ENCODE peak calls at places on chromosome 3, in seven cellular contexts. P is psoas muscle, Y is suprapubic skin, Z is lower lobe of right lung, V is progenitor cell of endocrine pancreas, G is brain microvascular endothelial cell, C is tibial nerve. A is an unnamed sample.
A peak's percentile ranks its signal among the peaks of the same experiment; 100 is the strongest.

GRCh38 chr3:160771811-160772459 is 15.9 kb downstream of the PPM1L start:
- DNase-seq in V (no peak), Z (no peak), Y (no peak), P (no peak), C (no peak), G (no peak), A (no peak)

GRCh38 chr3:135944831-135945230 is 20.7 kb upstream of the PPP2R3A start:
- DNase-seq in V (no peak), Z (no peak), Y (no peak), C (no peak), P (no peak), G (peak; percentile 74), A (no peak)

GRCh38 chr3:127070776-127071175 is 87.9 kb downstream of the PLXNA1 start:
- DNase-seq in Y (peak; percentile 44), Z (peak; percentile 25), V (no peak), C (no peak), G (no peak), P (peak; percentile 6), A (no peak)

GRCh38 chr3:58679974-58680656 is 13.5 kb upstream of the FAM3D start:
- DNase-seq in V (no peak), G (no peak), C (no peak), Y (no peak), P (no peak), Z (no peak), A (no peak)

GRCh38 chr3:123750659-123751420 is 133.3 kb downstream of the MYLK start:
- DNase-seq in Z (no peak), G (peak; percentile 71), C (no peak), Y (no peak), V (no peak), P (no peak), A (no peak)

GRCh38 chr3:177295116-177295515 is 97.8 kb upstream of the TBL1XR1 start:
- DNase-seq in G (no peak), Y (no peak), Z (no peak), C (no peak), P (no peak), V (no peak), A (no peak)

GRCh38 chr3:12194669-12195161 is 36.0 kb upstream of the TIMP4 start:
- DNase-seq in G (no peak), Y (no peak), P (no peak), Z (no peak), C (no peak), V (no peak), A (no peak)

GRCh38 chr3:56323986-56324420 is 144.3 kb downstream of the ERC2 start:
- DNase-seq in V (no peak), Y (no peak), P (no peak), Z (no peak), C (no peak), G (peak; percentile 81), A (no peak)

GRCh38 chr3:105187340-105187739 is 179.4 kb upstream of the ALCAM start:
- DNase-seq in Z (no peak), C (no peak), G (no peak), P (no peak), V (no peak), Y (no peak), A (no peak)

GRCh38 chr3:127639173-127640030 is 10.4 kb downstream of the PODXL2 start:
- DNase-seq in C (no peak), P (no peak), Z (no peak), Y (no peak), V (no peak), G (peak; percentile 55), A (no peak)

GRCh38 chr3:10744098-10744465 is 71.9 kb upstream of the SLC6A11 start:
- DNase-seq in C (no peak), V (no peak), Z (no peak), Y (no peak), P (no peak), G (no peak), A (no peak)

GRCh38 chr3:13708871-13709595 is 160.1 kb downstream of the FBLN2 start:
- DNase-seq in C (no peak), P (no peak), Y (peak; percentile 17), G (no peak), V (peak; percentile 3), Z (no peak), A (no peak)

GRCh38 chr3:147655236-147655635 is 246.1 kb downstream of the ZIC1 start:
- DNase-seq in C (no peak), G (peak; percentile 28), Y (no peak), Z (no peak), P (no peak), V (no peak), A (no peak)

GRCh38 chr3:114362815-114363214 is 69.0 kb downstream of the TIGIT start:
- DNase-seq in C (no peak), V (no peak), P (no peak), G (no peak), Y (no peak), Z (no peak), A (no peak)

GRCh38 chr3:9147215-9147895 is 102.1 kb downstream of the SRGAP3 start:
- DNase-seq in Z (no peak), G (no peak), Y (peak; percentile 59), P (no peak), V (no peak), C (no peak), A (no peak)

GRCh38 chr3:128448491-128448890 is 18.2 kb downstream of the DNAJB8 start:
- DNase-seq in P (no peak), G (no peak), C (no peak), Z (no peak), V (no peak), Y (no peak), A (no peak)

GRCh38 chr3:64668582-64669510 is 19.0 kb downstream of the ADAMTS9 start:
- DNase-seq in P (no peak), C (no peak), V (no peak), Z (no peak), Y (no peak), G (no peak), A (no peak)

GRCh38 chr3:41900265-41900664 is 61.6 kb downstream of the ULK4 start:
- DNase-seq in Y (no peak), P (no peak), V (no peak), G (peak; percentile 24), Z (no peak), C (no peak), A (no peak)

GRCh38 chr3:30310251-30310954 is 296.0 kb upstream of the TGFBR2 start:
- DNase-seq in C (no peak), Y (no peak), P (no peak), V (no peak), G (no peak), Z (no peak), A (no peak)

GRCh38 chr3:75075158-75075557 is 460.7 kb upstream of the CNTN3 start:
- DNase-seq in Y (no peak), V (no peak), Z (no peak), G (no peak), P (no peak), C (no peak), A (no peak)

GRCh38 chr3:54304867-54305266 is 182.5 kb downstream of the CACNA2D3 start:
- DNase-seq in Z (no peak), C (no peak), V (no peak), P (no peak), G (no peak), Y (no peak), A (no peak)
- TF ChIP-seq CTCF in Z (no peak), C (no peak), V (no peak), P (no peak), G (no peak), Y (no peak), A (no peak)

GRCh38 chr3:182708810-182709209 is 84.5 kb upstream of the ATP11B start:
- DNase-seq in C (no peak), V (no peak), Y (no peak), Z (no peak), P (no peak), G (no peak), A (no peak)

GRCh38 chr3:182703233-182703632 is 90.1 kb upstream of the ATP11B start:
- DNase-seq in G (no peak), Y (no peak), C (no peak), Z (no peak), P (no peak), V (no peak), A (no peak)

GRCh38 chr3:182709306-182709705 is 84.0 kb upstream of the ATP11B start:
- DNase-seq in P (no peak), Z (no peak), C (no peak), Y (no peak), V (no peak), G (no peak), A (no peak)

GRCh38 chr3:182702216-182702615 is 91.1 kb upstream of the ATP11B start:
- DNase-seq in Z (no peak), V (no peak), P (no peak), G (no peak), Y (no peak), C (no peak), A (no peak)

DNA sequence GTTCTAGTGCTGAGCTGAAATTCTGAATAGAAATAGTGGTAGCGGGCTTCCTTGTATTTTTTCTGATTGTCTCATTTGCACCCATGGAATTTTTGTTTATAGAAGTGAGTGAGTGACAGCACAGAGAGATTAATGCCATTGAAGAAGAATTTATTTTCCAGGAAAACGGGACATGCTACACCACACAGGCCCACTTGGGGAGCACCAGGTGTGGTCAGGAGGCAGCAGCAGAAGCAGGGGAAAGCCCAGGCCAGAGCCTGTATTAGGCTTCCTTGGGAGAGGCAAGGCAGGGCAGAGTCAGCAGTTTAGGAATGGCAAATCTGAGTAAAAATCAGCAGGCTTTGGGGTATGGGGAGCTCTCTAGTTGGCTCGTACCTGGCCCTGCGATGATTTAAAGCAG is 88.4 kb upstream of the ATP11B start:
- DNase-seq in Z (no peak), Y (no peak), C (no peak), V (no peak), P (no peak), G (no peak), A (no peak)
- TF ChIP-seq CTCF in Z (no peak), Y (no peak), C (no peak), V (peak; percentile 56), P (no peak), G (peak; percentile 12), A (no peak)

DNA sequence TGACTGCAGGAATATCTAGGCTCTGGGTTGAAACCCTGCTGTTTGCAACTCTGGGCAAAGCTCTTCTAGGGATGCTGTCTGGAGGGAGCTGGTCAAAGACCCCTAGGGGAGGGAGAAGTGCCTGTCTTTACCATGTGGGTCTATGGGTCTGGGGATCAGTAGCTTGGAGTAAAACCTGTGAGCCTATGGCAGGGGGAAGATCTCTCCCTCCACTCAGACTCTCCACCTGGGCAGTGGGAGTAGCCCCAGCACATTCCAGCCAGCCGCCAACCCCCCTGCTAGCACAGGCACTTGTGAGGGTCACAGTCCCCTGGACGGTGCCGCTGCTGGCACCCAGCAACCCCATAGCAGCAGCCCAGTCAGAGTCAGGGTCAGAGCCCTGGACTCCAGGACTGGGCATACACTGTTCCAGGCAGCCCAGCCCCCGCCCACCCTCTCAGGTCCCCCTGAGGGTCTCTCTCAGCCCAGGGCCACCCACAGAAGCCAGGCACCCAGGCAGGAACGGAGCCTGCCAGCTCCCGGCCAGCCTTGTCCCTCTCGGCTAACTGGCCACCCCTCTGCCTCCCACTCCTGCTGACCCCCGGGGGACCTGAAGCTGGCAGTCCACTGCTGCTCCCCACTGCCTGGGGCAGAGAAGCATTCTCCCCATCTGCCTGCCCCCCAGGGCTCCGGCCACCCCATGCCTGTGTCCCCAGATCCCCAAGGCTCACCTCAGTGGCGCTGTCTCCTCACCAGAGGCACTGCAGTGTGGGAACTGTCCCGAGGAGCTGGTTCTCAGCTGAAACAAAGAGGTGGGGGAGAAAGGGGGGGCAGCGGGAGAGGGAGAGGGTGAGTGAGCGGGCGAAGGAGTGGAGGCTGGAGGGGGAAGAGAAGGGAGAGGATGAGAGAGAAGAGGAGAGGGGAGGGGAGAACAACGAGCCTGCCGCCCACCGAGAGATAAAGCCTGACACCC is 10.8 kb downstream of the GLYCTK start:
- DNase-seq in Y (no peak), G (no peak), C (no peak), Z (no peak), V (no peak), P (no peak), A (no peak)
- TF ChIP-seq CTCF in Y (no peak), G (peak; percentile 12), C (no peak), Z (no peak), V (no peak), P (no peak), A (no peak)

GRCh38 chr3:189267981-189268613 is 96.3 kb downstream of the TPRG1 start:
- DNase-seq in G (no peak), C (no peak), Z (no peak), Y (no peak), V (no peak), P (no peak), A (no peak)
- TF ChIP-seq CTCF in G (peak; percentile 50), C (no peak), Z (peak; percentile 17), Y (peak; percentile 29), V (peak; percentile 33), P (no peak), A (no peak)